ENCODE peak calls at places on chromosome 21, in five cellular contexts. D is K562, O is IMR-90, H is Peyer's patch, Z is fibroblast of lung. R is an unnamed sample. For H3K9me3, the result is how much of the 10 kb centered on the place peaks cover.

GRCh38 chr21:16539041-16539440 is 809.3 kb downstream of the USP25 start:
- DNase-seq in D (no peak), O (no peak), H (no peak), Z (peak), R (no peak)

GRCh38 chr21:35658242-35658641 is 402.1 kb downstream of the SETD4 start:
- DNase-seq in D (no peak), O (peak), H (no peak), Z (peak), R (no peak)

GRCh38 chr21:35563885-35564451 is 496.4 kb downstream of the SETD4 start:
- DNase-seq in D (no peak), O (peak), H (no peak), Z (peak), R (no peak)

GRCh38 chr21:31531967-31532366 is 127.5 kb upstream of the SOD1 start:
- DNase-seq in D (no peak), O (no peak), H (no peak), Z (no peak), R (no peak)

GRCh38 chr21:33368576-33368975 is 34.6 kb upstream of the IFNGR2 start:
- DNase-seq in D (no peak), O (no peak), H (no peak), Z (no peak), R (no peak)

GRCh38 chr21:15966216-15966615 is 236.4 kb downstream of the USP25 start:
- DNase-seq in D (no peak), O (no peak), H (no peak), Z (no peak), R (no peak)

GRCh38 chr21:36693144-36694040 is 5.5 kb upstream of the SIM2 start:
- DNase-seq in D (no peak), O (no peak), H (no peak), Z (no peak), R (no peak)

GRCh38 chr21:17491716-17492414 is 21.0 kb upstream of the CXADR start:
- DNase-seq in D (no peak), O (peak), H (no peak), Z (peak), R (no peak)

GRCh38 chr21:42113926-42114409 is 42.9 kb downstream of the UMODL1 start:
- DNase-seq in D (no peak), O (no peak), H (no peak), Z (no peak), R (no peak)

GRCh38 chr21:34707876-34708325 is 39.1 kb downstream of the CLIC6 start:
- DNase-seq in D (no peak), O (no peak), H (no peak), Z (no peak), R (no peak)

GRCh38 chr21:43203523-43204080 is 34.8 kb downstream of the CRYAA start:
- DNase-seq in D (no peak), O (no peak), H (no peak), Z (no peak), R (no peak)

GRCh38 chr21:34336756-34337391 is 26.9 kb upstream of the KCNE2 start:
- DNase-seq in D (no peak), O (peak), H (no peak), Z (peak), R (no peak)

GRCh38 chr21:42337830-42338729 is 12.7 kb downstream of the TFF2 start:
- DNase-seq in D (peak), O (peak), H (peak), Z (peak), R (peak)

GRCh38 chr21:42833439-42833815 is 45.9 kb downstream of the WDR4 start:
- DNase-seq in D (peak), O (peak), H (peak), Z (no peak), R (peak)

GRCh38 chr21:32253215-32253641 is 25.6 kb downstream of the MIS18A start:
- DNase-seq in D (no peak), O (peak), H (no peak), Z (peak), R (no peak)

GRCh38 chr21:36207577-36208320 is 51.1 kb downstream of the DOP1B start:
- DNase-seq in D (no peak), O (peak), H (no peak), Z (peak), R (no peak)

GRCh38 chr21:15837603-15838002 is 107.8 kb downstream of the USP25 start:
- DNase-seq in D (no peak), O (peak), H (no peak), Z (peak), R (no peak)

GRCh38 chr21:41774467-41775151 is 7.8 kb upstream of the RIPK4 start:
- DNase-seq in D (no peak), O (no peak), H (no peak), Z (no peak), R (no peak)

GRCh38 chr21:45938811-45939520 is 42.6 kb upstream of the COL6A1 start:
- DNase-seq in D (no peak), O (no peak), H (no peak), Z (no peak), R (no peak)
- H3K9me3 ChIP-seq in D (under half), O (under half), H (under half), Z (under half), R (under half)

DNA sequence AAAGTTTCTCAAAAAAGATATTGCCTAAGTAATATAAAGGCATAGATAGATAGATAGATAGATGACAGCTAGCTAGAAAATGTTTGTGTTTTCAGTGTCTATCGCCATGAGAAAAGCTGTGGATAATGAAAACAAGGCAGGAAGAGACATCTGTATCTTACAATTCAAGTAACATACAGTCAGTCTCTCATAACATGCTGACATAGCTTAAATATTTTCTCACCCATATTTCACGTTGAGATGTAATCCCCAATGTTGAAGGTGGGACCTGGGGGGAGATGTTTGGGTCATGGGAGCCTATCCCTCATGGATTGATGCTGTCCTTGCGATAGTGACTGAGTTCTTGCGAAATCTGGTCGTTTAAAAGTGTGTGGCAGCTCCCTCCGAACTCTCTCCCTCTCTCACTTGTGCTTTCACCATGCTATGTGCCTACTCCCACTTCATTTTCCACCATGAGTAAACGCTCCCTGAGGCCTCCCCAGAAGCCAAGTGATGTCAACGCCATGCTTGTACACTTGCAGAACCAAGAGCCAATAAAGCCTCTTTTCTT is 856.8 kb upstream of the ADAMTS5 start:
- DNase-seq in D (no peak), O (no peak), H (no peak), Z (no peak), R (no peak)
- H3K9me3 ChIP-seq in D (under half), O (under half), H (under half), Z (under half), R (under half)

GRCh38 chr21:7947422-7947821 is 2574.0 kb upstream of the TPTE start:
- DNase-seq in D (no peak), O (no peak), H (no peak), Z (no peak), R (no peak)

GRCh38 chr21:7951854-7952519 is 2569.4 kb upstream of the TPTE start:
- DNase-seq in D (no peak), O (no peak), H (no peak), Z (no peak), R (no peak)

GRCh38 chr21:7952648-7953047 is 2568.7 kb upstream of the TPTE start:
- DNase-seq in D (no peak), O (no peak), H (no peak), Z (no peak), R (no peak)

DNA sequence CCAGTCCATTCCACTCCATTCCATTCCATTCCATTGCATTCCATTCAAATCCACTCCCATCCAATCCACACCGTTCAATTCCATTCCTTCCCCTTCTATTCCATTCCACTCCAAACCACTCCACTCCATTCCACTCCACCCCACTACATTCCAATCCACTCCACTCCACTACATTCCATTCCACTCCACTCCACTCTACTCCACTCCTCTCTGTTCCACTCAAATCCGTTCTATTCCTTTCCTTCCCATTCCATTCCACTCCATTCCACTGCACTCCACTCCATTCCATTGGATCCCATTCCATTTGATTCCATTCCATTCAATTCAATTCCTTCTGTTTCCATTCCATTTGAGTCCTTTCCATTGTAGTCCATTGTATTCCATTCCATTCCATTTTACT is 2568.3 kb upstream of the TPTE start:
- DNase-seq in D (no peak), O (no peak), H (no peak), Z (no peak), R (no peak)
- H3K9me3 ChIP-seq in D (under half), O (half or more), H (under half), Z (under half), R (half or more)

DNA sequence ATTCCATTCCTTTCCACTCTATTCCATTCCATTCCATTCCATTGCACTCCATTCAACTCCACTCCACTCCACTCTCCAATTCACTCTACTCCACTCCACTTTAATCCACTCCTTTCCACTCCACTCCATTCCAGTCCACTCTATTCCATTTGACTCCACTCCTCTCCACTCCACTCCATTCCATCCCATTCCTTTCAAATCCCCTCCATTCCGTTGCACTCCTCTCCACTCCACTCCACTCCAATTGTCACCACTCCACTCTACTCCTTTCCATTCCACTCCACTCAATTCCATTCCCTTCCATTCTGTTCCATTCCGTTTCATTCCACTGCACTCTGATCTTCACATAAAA is 2563.7 kb upstream of the TPTE start:
- DNase-seq in D (no peak), O (no peak), H (no peak), Z (no peak), R (no peak)
- H3K9me3 ChIP-seq in D (under half), O (under half), H (under half), Z (under half), R (under half)

R was measured in HAP-1.